ENCODE peak calls at places on chromosome 4, in eight cellular contexts. M is GM23248, V is K562, J is neural progenitor cell, I is HepG2, H is mammary epithelial cell, F is fibroblast of lung, B is hepatocyte. U is an unnamed sample.

GRCh38 chr4:169189372-169189771 is 81.4 kb downstream of the SH3RF1 start:
- DNase-seq in H (no peak), J (no peak), I (no peak), F (no peak), V (no peak), B (no peak), M (no peak), U (no peak)

GRCh38 chr4:108762559-108763225 is at the start of gene ETNPPL:
- DNase-seq in F (peak), J (peak), I (peak), V (no peak), H (peak), M (peak), B (peak), U (peak)

GRCh38 chr4:166594326-166594946 is 639.9 kb downstream of the SPOCK3 start:
- DNase-seq in M (peak), V (no peak), F (peak), I (peak), H (peak), J (peak), B (peak), U (peak)

GRCh38 chr4:2041234-2042130 is 17.6 kb upstream of the NAT8L start:
- DNase-seq in V (peak), I (peak), H (peak), B (peak), F (peak), J (peak), M (peak), U (peak)

GRCh38 chr4:16227462-16227868 is 1.2 kb upstream of the TAPT1 start:
- DNase-seq in J (peak), H (peak), I (peak), M (peak), B (peak), V (peak), F (peak), U (peak)

GRCh38 chr4:142331132-142331531 is 515.0 kb downstream of the INPP4B start:
- DNase-seq in H (no peak), F (peak), M (no peak), V (no peak), B (no peak), I (no peak), J (no peak), U (no peak)

GRCh38 chr4:156830356-156830755 is 141.2 kb downstream of the PDGFC start:
- DNase-seq in M (peak), H (peak), I (peak), B (no peak), J (no peak), F (peak), V (no peak), U (peak)

GRCh38 chr4:13193662-13194061 is 290.5 kb downstream of the RAB28 start:
- DNase-seq in F (no peak), I (peak), J (no peak), H (no peak), M (no peak), B (no peak), V (peak), U (no peak)

GRCh38 chr4:54731552-54731951 is 73.8 kb downstream of the KIT start:
- DNase-seq in J (no peak), I (no peak), F (no peak), H (no peak), V (no peak), B (peak), M (no peak), U (peak)

GRCh38 chr4:38145741-38146140 is 185.5 kb downstream of the PTTG2 start:
- DNase-seq in M (peak), J (no peak), I (no peak), F (peak), V (no peak), H (no peak), B (no peak), U (peak)

GRCh38 chr4:87896020-87896621 is 63.4 kb downstream of the MEPE start:
- DNase-seq in M (peak), V (no peak), F (peak), I (peak), B (no peak), H (peak), J (no peak), U (peak)

GRCh38 chr4:825063-825968 is 613 bp downstream of the CPLX1 start:
- DNase-seq in F (no peak), B (peak), H (no peak), J (peak), V (peak), I (no peak), M (peak), U (no peak)
- TF ChIP-seq EZH2 in F (peak), B (peak), H (no peak), J (peak), V (no peak), I (no peak), M (no peak), U (no peak)

DNA sequence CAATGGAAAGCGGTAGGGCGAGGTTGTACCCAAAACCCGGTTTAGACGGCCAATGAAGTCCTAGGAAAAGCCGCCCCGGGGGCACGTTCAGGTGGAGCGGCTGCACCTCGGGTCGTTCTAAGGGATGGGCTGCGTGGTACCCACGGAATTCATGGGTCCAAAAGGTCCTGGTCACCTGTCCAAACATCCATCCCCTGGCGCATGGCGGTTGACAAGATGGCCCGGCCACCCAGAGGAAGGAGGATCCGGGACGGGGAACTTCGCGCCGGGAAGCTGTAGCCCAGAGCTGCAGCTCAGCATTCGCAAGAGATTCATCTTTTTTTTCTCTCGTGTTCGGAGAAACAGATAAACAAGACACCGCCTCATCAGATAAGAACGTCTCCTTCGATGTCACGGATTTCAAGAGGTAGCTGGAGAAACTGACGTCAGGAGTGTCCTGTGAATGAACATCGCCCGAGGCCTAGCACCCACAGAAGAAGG is 10.9 kb downstream of the PITX2 start:
- DNase-seq in H (no peak), J (no peak), V (no peak), B (no peak), I (no peak), M (no peak), F (no peak), U (no peak)
- TF ChIP-seq EZH2 in H (peak), J (no peak), V (no peak), B (no peak), I (no peak), M (no peak), F (no peak), U (no peak)

GRCh38 chr4:65546882-65547281 is 123.4 kb downstream of the EPHA5 start:
- DNase-seq in V (no peak), H (no peak), M (no peak), B (no peak), J (no peak), F (no peak), I (no peak), U (no peak)

GRCh38 chr4:65550500-65550899 is 119.8 kb downstream of the EPHA5 start:
- DNase-seq in B (no peak), V (no peak), F (no peak), I (no peak), H (no peak), M (no peak), J (no peak), U (no peak)

GRCh38 chr4:65552071-65552470 is 118.2 kb downstream of the EPHA5 start:
- DNase-seq in F (no peak), M (no peak), I (no peak), V (no peak), B (no peak), J (peak), H (no peak), U (no peak)
- TF ChIP-seq EZH2 in F (no peak), M (no peak), I (no peak), V (no peak), B (no peak), J (no peak), H (no peak), U (no peak)

GRCh38 chr4:42656736-42656985 is 244 bp downstream of the ATP8A1 start:
- DNase-seq in V (no peak), J (no peak), M (no peak), H (no peak), B (no peak), F (no peak), I (no peak), U (no peak)
- TF ChIP-seq EZH2 in V (no peak), J (no peak), M (no peak), H (no peak), B (no peak), F (no peak), I (no peak), U (no peak)

GRCh38 chr4:124804584-124804983 is 92.1 kb upstream of the ANKRD50 start:
- DNase-seq in B (no peak), H (peak), M (peak), V (no peak), F (no peak), I (no peak), J (no peak), U (no peak)

GRCh38 chr4:124810814-124811213 is 98.3 kb upstream of the ANKRD50 start:
- DNase-seq in J (no peak), M (no peak), V (no peak), B (no peak), I (no peak), H (no peak), F (no peak), U (no peak)

GRCh38 chr4:124806403-124806802 is 93.9 kb upstream of the ANKRD50 start:
- DNase-seq in H (peak), F (peak), M (peak), J (no peak), V (peak), I (no peak), B (no peak), U (no peak)

GRCh38 chr4:124804041-124804440 is 91.5 kb upstream of the ANKRD50 start:
- DNase-seq in M (no peak), I (no peak), B (no peak), V (no peak), J (no peak), F (no peak), H (no peak), U (no peak)

GRCh38 chr4:124807421-124807820 is 94.9 kb upstream of the ANKRD50 start:
- DNase-seq in V (no peak), M (no peak), J (no peak), F (no peak), B (no peak), I (no peak), H (no peak), U (no peak)
- TF ChIP-seq EZH2 in V (no peak), M (no peak), J (no peak), F (no peak), B (no peak), I (no peak), H (no peak), U (no peak)

DNA sequence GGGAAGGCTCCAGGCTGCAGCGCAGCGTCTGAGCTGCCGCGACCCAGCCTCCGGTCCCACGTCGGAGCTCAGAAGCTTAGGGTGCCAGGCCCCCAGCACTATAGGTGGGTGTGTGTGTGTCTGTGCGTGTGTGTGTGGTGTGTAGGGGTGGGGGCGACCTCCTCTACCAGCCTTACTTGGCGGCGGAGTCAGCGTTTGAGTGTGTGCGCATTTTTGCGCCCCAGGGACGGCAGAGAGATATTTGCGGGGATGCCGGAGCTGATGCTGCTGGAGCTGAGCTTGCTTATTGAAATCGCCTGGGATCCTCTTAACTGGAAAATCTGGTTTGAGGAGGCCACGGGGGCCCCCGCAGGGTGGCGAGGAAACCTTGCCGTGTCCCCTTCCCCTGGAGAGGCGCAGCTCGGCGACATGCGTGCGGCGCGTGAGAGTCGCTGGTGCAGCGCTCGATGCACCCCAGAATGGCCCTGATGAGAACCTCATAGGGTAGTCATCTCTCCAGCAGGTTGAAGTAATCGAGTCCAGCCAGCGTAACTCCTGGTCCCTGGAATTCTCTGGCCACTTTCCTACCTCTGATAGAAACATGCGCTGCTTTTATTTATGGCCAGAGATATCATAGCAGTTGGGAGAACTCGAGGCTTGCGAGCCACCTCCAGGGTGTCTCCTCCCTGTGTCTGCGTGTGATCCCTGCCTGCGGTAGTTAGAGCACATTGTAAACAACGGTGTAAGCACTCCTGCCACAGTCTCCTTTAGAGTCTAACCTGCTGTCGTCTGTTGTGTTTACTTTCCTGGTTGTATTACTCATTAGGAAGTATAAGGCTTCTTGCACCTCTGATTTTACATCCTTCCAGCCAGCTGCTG is 2.7 kb downstream of the ADGRL3 start:
- DNase-seq in J (peak), M (no peak), B (peak), F (peak), H (peak), I (no peak), V (no peak), U (peak)
- TF ChIP-seq EZH2 in J (no peak), M (no peak), B (peak), F (peak), H (peak), I (peak), V (no peak), U (no peak)

DNA sequence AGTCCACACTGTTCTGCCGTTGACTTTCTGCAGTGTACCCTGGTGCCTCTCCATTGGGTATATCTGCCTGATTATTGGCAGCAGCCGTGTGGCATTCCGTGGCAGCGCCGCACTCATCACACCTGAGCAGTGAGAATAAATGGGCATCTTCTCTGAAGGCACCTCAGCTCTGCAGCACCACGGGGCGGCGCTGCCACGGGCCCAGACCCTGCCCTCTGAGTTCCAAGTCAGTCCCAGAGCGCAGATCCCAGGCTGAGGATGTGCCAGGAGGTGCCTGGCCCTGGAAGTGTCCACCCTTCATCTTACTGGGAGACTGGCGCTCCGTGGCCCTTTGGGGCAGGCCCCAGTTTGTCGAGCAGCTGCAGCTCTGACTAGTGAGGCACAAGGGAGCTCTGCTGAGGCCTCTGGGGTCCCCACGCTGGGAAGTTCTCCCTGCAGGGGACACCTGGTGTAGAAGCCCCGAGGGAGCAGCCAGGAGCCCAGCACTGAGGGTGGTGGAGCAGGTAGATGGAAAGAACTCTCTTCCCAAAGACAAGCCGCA is 36.6 kb downstream of the TRMT44 start:
- DNase-seq in B (no peak), I (no peak), J (no peak), V (no peak), M (no peak), H (no peak), F (no peak), U (no peak)
- TF ChIP-seq EZH2 in B (no peak), I (no peak), J (no peak), V (no peak), M (no peak), H (no peak), F (no peak), U (no peak)

GRCh38 chr4:78656968-78657445 is 105.4 kb downstream of the ANXA3 start:
- DNase-seq in I (no peak), V (peak), F (no peak), M (no peak), B (no peak), J (no peak), H (no peak), U (no peak)
- TF ChIP-seq EZH2 in I (no peak), V (no peak), F (no peak), M (no peak), B (no peak), J (no peak), H (no peak), U (no peak)

GRCh38 chr4:146638801-146639351 is at the start of gene POU4F2:
- DNase-seq in M (peak), V (no peak), I (no peak), F (no peak), J (peak), H (no peak), B (peak), U (no peak)

GRCh38 chr4:146640459-146641061 is 1.9 kb downstream of the POU4F2 start:
- DNase-seq in M (peak), F (no peak), B (no peak), V (no peak), J (peak), H (no peak), I (no peak), U (no peak)

GRCh38 chr4:146641762-146642161 is 3.1 kb downstream of the POU4F2 start:
- DNase-seq in M (no peak), I (no peak), B (no peak), V (no peak), F (no peak), J (no peak), H (no peak), U (no peak)

GRCh38 chr4:146639414-146639814 is 721 bp downstream of the POU4F2 start:
- DNase-seq in H (no peak), B (no peak), J (no peak), I (no peak), V (no peak), F (no peak), M (no peak), U (no peak)

GRCh38 chr4:146640021-146640425 is 1.3 kb downstream of the POU4F2 start:
- DNase-seq in J (no peak), M (no peak), H (no peak), B (no peak), I (no peak), F (no peak), V (no peak), U (no peak)
- TF ChIP-seq EZH2 in J (peak), M (no peak), H (no peak), B (no peak), I (no peak), F (peak), V (no peak), U (no peak)

DNA sequence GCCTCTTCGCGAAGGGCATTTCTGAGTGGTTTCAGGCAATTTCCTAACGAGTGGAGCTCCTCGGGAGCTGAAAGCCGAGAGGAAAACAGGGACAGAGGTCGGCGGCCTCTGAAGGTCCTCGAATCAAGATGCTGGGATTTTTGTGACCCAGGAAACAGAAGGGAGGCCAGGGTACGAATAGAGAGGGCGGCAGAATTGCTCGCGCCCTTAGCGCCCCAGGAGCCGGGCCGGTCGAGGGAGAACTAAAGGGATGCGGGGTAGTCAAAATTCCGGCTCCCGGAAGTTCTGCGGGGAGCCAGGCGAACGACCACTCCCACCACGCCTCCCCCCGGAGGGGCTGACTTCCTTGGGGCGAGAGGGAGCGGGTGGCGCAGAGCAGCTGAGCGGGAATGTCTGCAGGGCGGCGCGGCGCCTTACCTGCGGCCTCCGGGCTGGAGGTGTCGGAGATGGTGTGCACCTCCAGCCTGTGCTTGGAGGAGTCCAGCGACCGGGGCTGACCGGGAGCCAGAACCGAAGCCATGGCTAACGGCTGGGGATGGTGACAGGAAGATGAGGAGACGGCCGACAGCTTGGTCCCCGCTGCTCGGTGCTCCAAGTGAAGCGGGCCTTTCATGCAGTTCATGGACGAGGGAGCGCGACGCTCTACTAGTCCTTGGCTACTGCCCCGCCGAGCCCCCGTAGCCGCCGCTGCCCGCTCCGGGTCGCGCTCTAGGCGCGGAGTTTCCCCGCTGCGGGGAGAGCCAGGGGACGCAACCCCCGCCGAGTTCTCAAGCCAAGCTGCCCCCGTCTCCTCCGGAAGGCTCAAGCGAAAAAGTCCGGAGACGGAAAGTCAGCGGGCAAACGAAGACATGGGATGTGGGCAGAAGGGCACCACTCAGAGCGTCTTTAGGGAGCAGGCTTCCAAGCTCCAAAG is 782 bp downstream of the PITX2 start:
- DNase-seq in F (no peak), M (no peak), H (no peak), B (no peak), J (peak), V (no peak), I (no peak), U (no peak)
- TF ChIP-seq EZH2 in F (peak), M (no peak), H (peak), B (peak), J (peak), V (no peak), I (no peak), U (no peak)